ENCODE peak calls at places on chromosome 7, in five cellular contexts. One of them, this sample, is unnamed.

GRCh38 chr7:4725014-4725951 is 43.2 kb downstream of the FOXK1 start:
- DNase-seq in fibroblast of the aortic adventitia: peak
- DNase-seq in adrenal gland: peak
- DNase-seq in right lobe of liver: peak
- DNase-seq in endothelial cell of umbilical vein: peak
- DNase-seq in this sample: peak

GRCh38 chr7:50788393-50788792 is 5.7 kb upstream of the GRB10 start:
- DNase-seq in right lobe of liver: no peak
- DNase-seq in endothelial cell of umbilical vein: no peak
- DNase-seq in fibroblast of the aortic adventitia: no peak
- DNase-seq in adrenal gland: no peak
- DNase-seq in this sample: no peak

GRCh38 chr7:44736896-44737295 is 11.8 kb upstream of the ZMIZ2 start:
- DNase-seq in adrenal gland: no peak
- DNase-seq in right lobe of liver: no peak
- DNase-seq in endothelial cell of umbilical vein: no peak
- DNase-seq in fibroblast of the aortic adventitia: no peak
- DNase-seq in this sample: no peak

GRCh38 chr7:36474283-36475010 is 84.8 kb downstream of the ANLN start:
- DNase-seq in right lobe of liver: no peak
- DNase-seq in endothelial cell of umbilical vein: peak
- DNase-seq in fibroblast of the aortic adventitia: peak
- DNase-seq in adrenal gland: no peak
- DNase-seq in this sample: no peak

GRCh38 chr7:38375453-38375852 is 102.0 kb upstream of the TARP start:
- DNase-seq in right lobe of liver: no peak
- DNase-seq in adrenal gland: no peak
- DNase-seq in fibroblast of the aortic adventitia: no peak
- DNase-seq in endothelial cell of umbilical vein: no peak
- DNase-seq in this sample: no peak

GRCh38 chr7:76063114-76063513 is 15.2 kb downstream of the MDH2 start:
- DNase-seq in adrenal gland: no peak
- DNase-seq in right lobe of liver: no peak
- DNase-seq in fibroblast of the aortic adventitia: no peak
- DNase-seq in endothelial cell of umbilical vein: no peak
- DNase-seq in this sample: no peak

GRCh38 chr7:19701471-19701870 is 7.4 kb downstream of the POLR1F start:
- DNase-seq in adrenal gland: no peak
- DNase-seq in endothelial cell of umbilical vein: no peak
- DNase-seq in fibroblast of the aortic adventitia: no peak
- DNase-seq in right lobe of liver: no peak
- DNase-seq in this sample: no peak

GRCh38 chr7:24701232-24701898 is 55.9 kb downstream of the GSDME start:
- DNase-seq in endothelial cell of umbilical vein: no peak
- DNase-seq in fibroblast of the aortic adventitia: peak
- DNase-seq in adrenal gland: no peak
- DNase-seq in right lobe of liver: no peak
- DNase-seq in this sample: no peak

GRCh38 chr7:71480814-71481213 is 348.9 kb downstream of the GALNT17 start:
- DNase-seq in fibroblast of the aortic adventitia: no peak
- DNase-seq in right lobe of liver: no peak
- DNase-seq in endothelial cell of umbilical vein: no peak
- DNase-seq in adrenal gland: no peak
- DNase-seq in this sample: no peak

GRCh38 chr7:112898432-112899290 is 108.5 kb upstream of the TMEM168 start:
- DNase-seq in adrenal gland: peak
- DNase-seq in endothelial cell of umbilical vein: peak
- DNase-seq in fibroblast of the aortic adventitia: peak
- DNase-seq in right lobe of liver: no peak
- DNase-seq in this sample: peak

GRCh38 chr7:148987751-148988512 is 40.4 kb downstream of the PDIA4 start:
- DNase-seq in right lobe of liver: no peak
- DNase-seq in endothelial cell of umbilical vein: no peak
- DNase-seq in fibroblast of the aortic adventitia: no peak
- DNase-seq in adrenal gland: no peak
- DNase-seq in this sample: peak

GRCh38 chr7:2800220-2800922 is 43.7 kb downstream of the GNA12 start:
- DNase-seq in fibroblast of the aortic adventitia: no peak
- DNase-seq in endothelial cell of umbilical vein: no peak
- DNase-seq in right lobe of liver: no peak
- DNase-seq in adrenal gland: no peak
- DNase-seq in this sample: no peak

GRCh38 chr7:33816106-33816505 is 89.2 kb upstream of the BMPER start:
- DNase-seq in right lobe of liver: no peak
- DNase-seq in fibroblast of the aortic adventitia: no peak
- DNase-seq in adrenal gland: no peak
- DNase-seq in endothelial cell of umbilical vein: no peak
- DNase-seq in this sample: no peak

GRCh38 chr7:50265968-50266694 is 38.4 kb upstream of the IKZF1 start:
- DNase-seq in right lobe of liver: no peak
- DNase-seq in endothelial cell of umbilical vein: no peak
- DNase-seq in fibroblast of the aortic adventitia: no peak
- DNase-seq in adrenal gland: no peak
- DNase-seq in this sample: no peak

GRCh38 chr7:155787171-155787851 is 25.0 kb downstream of the SHH start:
- DNase-seq in adrenal gland: no peak
- DNase-seq in right lobe of liver: no peak
- DNase-seq in fibroblast of the aortic adventitia: no peak
- DNase-seq in endothelial cell of umbilical vein: no peak
- DNase-seq in this sample: no peak

GRCh38 chr7:20359397-20359963 is 28.8 kb downstream of the ITGB8 start:
- DNase-seq in right lobe of liver: no peak
- DNase-seq in endothelial cell of umbilical vein: no peak
- DNase-seq in fibroblast of the aortic adventitia: peak
- DNase-seq in adrenal gland: no peak
- DNase-seq in this sample: no peak

GRCh38 chr7:68408873-68409272 is 1189.4 kb upstream of the AUTS2 start:
- DNase-seq in endothelial cell of umbilical vein: no peak
- DNase-seq in adrenal gland: no peak
- DNase-seq in fibroblast of the aortic adventitia: no peak
- DNase-seq in right lobe of liver: no peak
- DNase-seq in this sample: no peak
- TF ChIP-seq CTCF in endothelial cell of umbilical vein: no peak
- TF ChIP-seq CTCF in adrenal gland: no peak
- TF ChIP-seq CTCF in fibroblast of the aortic adventitia: no peak
- TF ChIP-seq CTCF in right lobe of liver: no peak
- TF ChIP-seq CTCF in this sample: no peak

GRCh38 chr7:39621784-39622411 is 1.5 kb upstream of the RALA start:
- DNase-seq in endothelial cell of umbilical vein: no peak
- DNase-seq in fibroblast of the aortic adventitia: peak
- DNase-seq in right lobe of liver: no peak
- DNase-seq in adrenal gland: no peak
- DNase-seq in this sample: no peak
- TF ChIP-seq CTCF in endothelial cell of umbilical vein: no peak
- TF ChIP-seq CTCF in fibroblast of the aortic adventitia: no peak
- TF ChIP-seq CTCF in right lobe of liver: no peak
- TF ChIP-seq CTCF in adrenal gland: no peak
- TF ChIP-seq CTCF in this sample: no peak

GRCh38 chr7:40761757-40762342 is 627.0 kb downstream of the SUGCT start:
- DNase-seq in endothelial cell of umbilical vein: no peak
- DNase-seq in right lobe of liver: no peak
- DNase-seq in fibroblast of the aortic adventitia: peak
- DNase-seq in adrenal gland: no peak
- DNase-seq in this sample: no peak
- TF ChIP-seq CTCF in endothelial cell of umbilical vein: no peak
- TF ChIP-seq CTCF in right lobe of liver: no peak
- TF ChIP-seq CTCF in fibroblast of the aortic adventitia: peak
- TF ChIP-seq CTCF in adrenal gland: no peak
- TF ChIP-seq CTCF in this sample: no peak

GRCh38 chr7:143222782-143223181 is 945 bp downstream of the TAS2R40 start:
- DNase-seq in right lobe of liver: peak
- DNase-seq in adrenal gland: no peak
- DNase-seq in fibroblast of the aortic adventitia: no peak
- DNase-seq in endothelial cell of umbilical vein: no peak
- DNase-seq in this sample: peak
- TF ChIP-seq CTCF in right lobe of liver: no peak
- TF ChIP-seq CTCF in adrenal gland: no peak
- TF ChIP-seq CTCF in fibroblast of the aortic adventitia: no peak
- TF ChIP-seq CTCF in endothelial cell of umbilical vein: no peak
- TF ChIP-seq CTCF in this sample: no peak

DNA sequence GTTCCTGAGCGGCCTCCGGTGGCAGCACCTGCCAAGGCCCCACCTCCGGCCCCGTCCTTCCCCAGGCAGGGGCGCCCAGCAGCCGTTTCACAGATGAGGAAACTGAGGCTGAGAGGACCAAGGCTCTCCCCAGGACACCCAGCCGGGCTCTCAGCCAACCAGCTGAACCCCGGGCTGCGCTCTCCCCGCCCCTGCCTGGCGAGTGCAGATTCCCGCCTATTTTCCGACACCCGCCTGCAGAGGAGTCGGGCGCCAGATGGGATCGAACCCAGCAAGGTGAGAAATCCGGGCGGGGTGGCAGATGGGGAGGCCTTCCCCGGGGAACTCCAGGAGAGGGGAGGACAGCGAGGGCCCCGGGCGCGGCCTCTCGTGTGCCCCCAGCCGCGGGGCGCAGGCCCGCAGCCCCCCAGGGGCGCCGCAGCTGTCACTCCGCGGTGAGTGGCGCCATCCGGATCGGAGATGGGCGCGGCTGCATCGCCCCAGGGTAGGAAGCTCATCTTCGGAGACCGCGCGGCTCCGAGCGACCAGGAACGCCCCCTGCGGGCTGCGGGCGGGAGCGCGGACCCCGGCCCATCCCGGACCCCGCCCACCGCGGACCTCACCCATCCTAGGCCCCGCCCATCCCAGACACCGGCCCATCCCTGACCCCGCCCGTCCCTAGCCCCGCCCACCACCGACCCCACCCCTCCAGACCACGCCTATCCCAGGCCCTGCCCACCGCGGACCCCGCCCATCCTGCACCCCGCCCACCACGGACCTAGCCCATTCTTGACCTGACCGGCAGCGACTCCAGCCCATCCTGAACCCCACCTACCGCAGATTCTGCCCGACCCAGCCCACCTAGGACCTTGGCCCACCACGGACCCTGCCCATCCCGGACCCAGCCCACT is 90.3 kb downstream of the MICALL2 start:
- DNase-seq in adrenal gland: no peak
- DNase-seq in right lobe of liver: no peak
- DNase-seq in fibroblast of the aortic adventitia: no peak
- DNase-seq in endothelial cell of umbilical vein: peak
- DNase-seq in this sample: no peak
- TF ChIP-seq CTCF in adrenal gland: no peak
- TF ChIP-seq CTCF in right lobe of liver: no peak
- TF ChIP-seq CTCF in fibroblast of the aortic adventitia: no peak
- TF ChIP-seq CTCF in endothelial cell of umbilical vein: peak
- TF ChIP-seq CTCF in this sample: no peak

GRCh38 chr7:142391191-142391992 is 133.5 kb upstream of the PRSS58 start:
- DNase-seq in fibroblast of the aortic adventitia: peak
- DNase-seq in right lobe of liver: no peak
- DNase-seq in endothelial cell of umbilical vein: no peak
- DNase-seq in adrenal gland: no peak
- DNase-seq in this sample: no peak
- TF ChIP-seq CTCF in fibroblast of the aortic adventitia: peak
- TF ChIP-seq CTCF in right lobe of liver: no peak
- TF ChIP-seq CTCF in endothelial cell of umbilical vein: peak
- TF ChIP-seq CTCF in adrenal gland: peak
- TF ChIP-seq CTCF in this sample: no peak

DNA sequence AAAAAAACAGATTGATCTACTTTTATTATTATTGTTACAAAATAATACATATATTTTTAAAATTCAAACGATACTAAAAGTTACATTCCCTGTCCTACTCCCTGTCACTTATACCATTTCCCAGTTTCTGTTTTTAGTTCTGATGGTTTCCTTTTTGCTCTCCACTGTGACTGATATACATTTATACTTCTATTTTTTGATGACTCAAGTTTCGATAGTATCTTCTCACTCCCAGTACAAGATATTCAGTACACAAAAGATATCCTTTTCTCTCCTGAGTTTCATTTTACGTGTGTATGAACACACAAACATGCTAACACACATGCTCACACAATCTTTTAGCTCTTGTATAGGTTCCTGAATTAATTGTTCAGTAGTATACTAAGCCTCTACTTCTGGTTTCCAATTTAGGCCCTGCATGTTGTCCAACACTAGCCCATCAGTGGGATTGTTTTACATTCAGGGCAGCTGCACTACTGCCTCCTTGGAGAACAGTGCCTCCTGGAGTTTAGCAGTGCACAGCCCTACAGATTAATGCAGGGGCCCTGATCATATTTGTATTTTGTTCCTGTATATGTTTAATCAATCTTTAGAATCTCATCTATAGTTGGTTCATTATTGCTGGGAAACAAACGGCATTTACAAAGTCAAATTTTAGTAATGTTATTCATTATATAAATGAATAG is 131.0 kb downstream of the TES start:
- DNase-seq in fibroblast of the aortic adventitia: no peak
- DNase-seq in right lobe of liver: no peak
- DNase-seq in endothelial cell of umbilical vein: peak
- DNase-seq in adrenal gland: no peak
- DNase-seq in this sample: no peak
- TF ChIP-seq CTCF in fibroblast of the aortic adventitia: peak
- TF ChIP-seq CTCF in right lobe of liver: peak
- TF ChIP-seq CTCF in endothelial cell of umbilical vein: peak
- TF ChIP-seq CTCF in adrenal gland: no peak
- TF ChIP-seq CTCF in this sample: no peak

DNA sequence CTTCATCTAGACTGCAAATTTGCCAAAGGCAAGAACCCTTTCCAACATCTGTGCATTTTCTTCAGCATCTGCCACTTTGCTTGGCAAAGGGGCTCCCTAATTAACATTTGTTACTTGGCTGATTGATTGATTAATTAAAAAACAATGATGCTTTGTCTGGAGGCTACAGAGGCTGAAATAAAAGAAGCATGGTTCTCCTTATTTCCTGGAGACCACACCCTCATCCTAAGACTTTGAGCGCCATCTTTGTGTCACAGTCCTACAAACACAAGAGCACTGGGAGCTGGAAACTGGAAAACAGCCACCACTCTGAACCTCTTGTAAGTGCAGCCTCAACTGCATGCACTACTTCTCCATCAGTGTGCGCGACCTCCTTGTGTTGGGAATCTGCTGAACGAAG is 189.1 kb downstream of the C7orf25 start:
- DNase-seq in right lobe of liver: no peak
- DNase-seq in fibroblast of the aortic adventitia: no peak
- DNase-seq in adrenal gland: no peak
- DNase-seq in endothelial cell of umbilical vein: no peak
- DNase-seq in this sample: no peak
- TF ChIP-seq CTCF in right lobe of liver: no peak
- TF ChIP-seq CTCF in fibroblast of the aortic adventitia: no peak
- TF ChIP-seq CTCF in adrenal gland: no peak
- TF ChIP-seq CTCF in endothelial cell of umbilical vein: no peak
- TF ChIP-seq CTCF in this sample: no peak

GRCh38 chr7:41599760-41600159 is 103.1 kb downstream of the INHBA start:
- DNase-seq in adrenal gland: no peak
- DNase-seq in fibroblast of the aortic adventitia: no peak
- DNase-seq in endothelial cell of umbilical vein: no peak
- DNase-seq in right lobe of liver: no peak
- DNase-seq in this sample: no peak
- TF ChIP-seq CTCF in adrenal gland: no peak
- TF ChIP-seq CTCF in fibroblast of the aortic adventitia: no peak
- TF ChIP-seq CTCF in endothelial cell of umbilical vein: peak
- TF ChIP-seq CTCF in right lobe of liver: no peak
- TF ChIP-seq CTCF in this sample: no peak